ENCODE peak calls at places on chromosome 20, in five cellular contexts. R, Y, M, F and D are unnamed samples.

GRCh38 chr20:46767127-46767761 is 57.8 kb downstream of the SLC2A10 start:
- DNase-seq in R (peak), Y (peak), M (no peak), F (no peak), D (peak)

GRCh38 chr20:57342829-57343228 is 8.2 kb upstream of the RAE1 start:
- DNase-seq in R (no peak), Y (no peak), M (no peak), F (no peak), D (no peak)

GRCh38 chr20:62761058-62761758 is 35.1 kb upstream of the MRGBP start:
- DNase-seq in R (no peak), Y (no peak), M (no peak), F (no peak), D (no peak)

GRCh38 chr20:36784900-36785299 is 11.3 kb upstream of the DSN1 start:
- DNase-seq in R (no peak), Y (no peak), M (no peak), F (no peak), D (no peak)

GRCh38 chr20:32965581-32966373 is 38.5 kb downstream of the SUN5 start:
- DNase-seq in R (no peak), Y (no peak), M (no peak), F (no peak), D (peak)

GRCh38 chr20:62080249-62080993 is 14.7 kb upstream of the TAF4 start:
- DNase-seq in R (no peak), Y (no peak), M (no peak), F (no peak), D (no peak)

GRCh38 chr20:17844549-17845298 is 123.9 kb downstream of the SNX5 start:
- DNase-seq in R (no peak), Y (no peak), M (no peak), F (no peak), D (no peak)

GRCh38 chr20:61531553-61532345 is 279.7 kb downstream of the CDH4 start:
- DNase-seq in R (no peak), Y (no peak), M (no peak), F (no peak), D (no peak)

GRCh38 chr20:32155017-32155965 is 45.8 kb downstream of the TM9SF4 start:
- DNase-seq in R (peak), Y (peak), M (peak), F (peak), D (peak)

GRCh38 chr20:404088-404487 is 4.0 kb upstream of the RBCK1 start:
- DNase-seq in R (no peak), Y (no peak), M (no peak), F (no peak), D (no peak)

GRCh38 chr20:63750807-63751470 is 11.4 kb downstream of the SLC2A4RG start:
- DNase-seq in R (peak), Y (no peak), M (no peak), F (no peak), D (peak)

GRCh38 chr20:32252189-32252588 is 25.3 kb upstream of the KIF3B start:
- DNase-seq in R (no peak), Y (no peak), M (no peak), F (no peak), D (no peak)

GRCh38 chr20:63946986-63947637 is 9.1 kb downstream of the UCKL1 start:
- DNase-seq in R (no peak), Y (no peak), M (no peak), F (no peak), D (no peak)

GRCh38 chr20:48080583-48080982 is 295.3 kb upstream of the SULF2 start:
- DNase-seq in R (no peak), Y (no peak), M (no peak), F (no peak), D (no peak)

DNA sequence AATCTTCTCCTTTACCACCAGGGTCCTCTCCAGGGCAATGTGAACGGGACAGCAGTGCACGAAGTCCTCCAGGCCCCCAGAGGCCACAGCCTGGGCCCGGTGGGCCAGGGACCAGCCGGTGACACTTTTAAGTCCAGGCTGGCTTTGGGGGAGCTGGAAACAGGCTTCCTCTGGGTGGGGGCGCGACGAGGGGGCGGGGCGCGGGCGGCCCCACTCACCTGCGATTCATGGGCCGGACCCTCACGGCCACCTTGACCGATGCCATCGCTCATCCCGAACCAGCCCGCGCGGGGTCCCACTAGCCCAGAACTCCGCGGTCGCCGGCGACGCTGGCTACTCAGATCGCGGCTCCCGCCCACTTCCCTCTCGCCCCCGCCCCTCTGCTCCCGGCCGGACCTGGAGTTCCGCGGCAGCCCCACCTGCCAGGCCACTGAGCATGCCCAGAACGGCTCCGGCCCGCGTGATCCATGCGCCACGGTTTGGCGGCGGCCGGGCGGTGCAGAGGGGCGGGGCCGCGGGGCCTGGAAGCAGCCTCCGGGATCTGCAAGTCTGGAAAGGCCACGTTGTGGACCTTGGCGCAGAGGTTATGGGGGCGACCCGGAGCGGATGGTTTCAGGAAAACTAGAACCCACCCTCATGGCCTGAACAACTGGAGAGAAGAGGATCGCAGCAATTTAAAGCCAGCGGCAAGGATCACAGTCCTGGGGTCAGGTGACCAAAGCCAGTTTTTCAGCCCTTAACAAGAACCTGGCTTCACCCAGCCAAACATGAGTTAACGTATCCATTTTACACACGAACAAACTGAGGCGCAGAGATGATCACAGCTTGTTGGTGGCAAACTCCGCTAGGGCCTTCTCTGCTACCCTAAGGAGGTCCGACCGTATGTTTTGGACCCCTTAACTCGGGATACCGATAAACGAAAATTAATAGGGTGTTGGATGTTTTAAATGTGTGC is at the start of gene KIF16B:
- DNase-seq in R (peak), Y (peak), M (peak), F (peak), D (peak)
- TF ChIP-seq TAF1 in R (peak), Y (peak), M (peak), F (no peak), D (peak)

GRCh38 chr20:1631309-1632227 is 11.8 kb upstream of the SIRPB1 start:
- DNase-seq in R (no peak), Y (no peak), M (no peak), F (no peak), D (no peak)
- TF ChIP-seq YY1 in R (no peak), Y (no peak), M (no peak), F (no peak), D (no peak)

DNA sequence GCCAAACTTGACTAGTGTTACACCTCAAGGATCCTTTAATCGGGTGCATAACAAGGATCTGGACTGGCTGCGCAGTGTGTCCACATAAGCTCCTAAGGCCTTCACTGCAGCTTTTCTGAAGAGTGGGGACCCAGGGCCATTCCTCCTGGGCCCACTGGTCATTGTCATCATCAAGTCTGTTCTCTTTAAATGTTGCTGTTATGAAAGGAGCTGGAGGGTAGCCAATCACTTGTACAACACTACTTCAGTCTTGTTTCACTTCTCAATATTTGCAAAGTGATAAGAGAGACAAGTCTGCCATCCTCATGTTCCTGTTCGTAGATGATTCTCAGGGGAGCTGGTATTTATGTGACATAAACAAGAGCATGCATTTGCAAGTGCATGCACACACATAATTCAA is 149.8 kb downstream of the SYNDIG1 start:
- DNase-seq in R (no peak), Y (no peak), M (no peak), F (peak), D (no peak)
- TF ChIP-seq TAF1 in R (no peak), Y (no peak), M (no peak), F (no peak), D (no peak)

GRCh38 chr20:51144476-51144875 is 121.6 kb upstream of the KCNG1 start:
- DNase-seq in R (no peak), Y (no peak), M (no peak), F (no peak), D (no peak)
- TF ChIP-seq YY1 in R (no peak), Y (no peak), M (no peak), F (no peak), D (no peak)

GRCh38 chr20:50563133-50563944 is 53.2 kb downstream of the PTPN1 start:
- DNase-seq in R (no peak), Y (peak), M (no peak), F (no peak), D (no peak)
- TF ChIP-seq TAF1 in R (no peak), Y (no peak), M (no peak), F (no peak), D (no peak)

GRCh38 chr20:21214431-21214830 is 88.5 kb downstream of the KIZ start:
- DNase-seq in R (no peak), Y (peak), M (no peak), F (no peak), D (no peak)

GRCh38 chr20:21209668-21210067 is 83.8 kb downstream of the KIZ start:
- DNase-seq in R (no peak), Y (no peak), M (no peak), F (no peak), D (peak)

GRCh38 chr20:21206571-21206970 is 80.7 kb downstream of the KIZ start:
- DNase-seq in R (no peak), Y (no peak), M (no peak), F (no peak), D (no peak)

GRCh38 chr20:21213691-21214090 is 87.8 kb downstream of the KIZ start:
- DNase-seq in R (no peak), Y (no peak), M (no peak), F (no peak), D (no peak)

DNA sequence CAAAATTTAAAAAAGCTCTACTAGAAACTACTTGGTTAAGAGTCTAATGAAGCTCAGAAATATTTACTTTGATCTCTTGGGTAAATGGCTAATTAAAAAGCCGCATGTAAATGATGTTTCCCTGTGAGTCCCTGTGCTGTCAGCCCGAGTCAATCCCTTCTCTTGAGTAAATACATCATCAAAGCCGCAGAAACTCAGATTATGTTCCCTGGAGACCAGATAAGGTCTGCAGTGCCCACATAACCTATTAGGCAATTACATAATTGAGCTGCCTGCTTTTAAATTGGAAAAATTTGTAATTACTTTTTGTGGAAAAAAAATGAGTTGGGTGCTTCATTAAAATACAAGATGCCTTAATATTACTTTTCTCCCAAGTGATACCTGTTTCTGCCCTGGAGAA is 83.1 kb downstream of the KIZ start:
- DNase-seq in R (no peak), Y (no peak), M (no peak), F (no peak), D (peak)
- TF ChIP-seq YY1 in R (no peak), Y (no peak), M (no peak), F (no peak), D (no peak)

GRCh38 chr20:38195521-38195920 is 30.5 kb upstream of the TGM2 start:
- DNase-seq in R (no peak), Y (no peak), M (no peak), F (no peak), D (no peak)

GRCh38 chr20:38198238-38198861 is 33.3 kb upstream of the TGM2 start:
- DNase-seq in R (no peak), Y (no peak), M (no peak), F (no peak), D (no peak)

GRCh38 chr20:38196016-38196415 is 30.9 kb upstream of the TGM2 start:
- DNase-seq in R (no peak), Y (no peak), M (no peak), F (no peak), D (no peak)

GRCh38 chr20:38196592-38196991 is 31.5 kb upstream of the TGM2 start:
- DNase-seq in R (peak), Y (no peak), M (no peak), F (no peak), D (no peak)

GRCh38 chr20:38197217-38198008 is 32.3 kb upstream of the TGM2 start:
- DNase-seq in R (no peak), Y (no peak), M (no peak), F (no peak), D (no peak)
- TF ChIP-seq TAF1 in R (no peak), Y (no peak), M (no peak), F (no peak), D (no peak)

GRCh38 chr20:23540624-23541023 is 27.7 kb downstream of the CST9L start:
- DNase-seq in R (no peak), Y (no peak), M (no peak), F (no peak), D (no peak)
- TF ChIP-seq YY1 in R (no peak), Y (no peak), M (no peak), F (no peak), D (no peak)